ENCODE peak calls at places on chromosome 19, in six cellular contexts. K, X, R, J, Q and W are unnamed samples.

GRCh38 chr19:2578911-2579677 is 103.2 kb downstream of the GADD45B start:
- DNase-seq in Q (no peak), K (peak), R (peak), J (peak), X (peak), W (peak)

GRCh38 chr19:46953955-46954501 is 65.6 kb upstream of the NPAS1 start:
- DNase-seq in Q (no peak), R (no peak), K (no peak), X (no peak), J (no peak), W (no peak)

GRCh38 chr19:40365613-40366401 is 17.3 kb downstream of the PLD3 start:
- DNase-seq in K (peak), X (no peak), J (peak), Q (no peak), R (peak), W (peak)

GRCh38 chr19:38674388-38675133 is 27.1 kb downstream of the ACTN4 start:
- DNase-seq in K (no peak), X (no peak), Q (no peak), J (no peak), R (no peak), W (no peak)

GRCh38 chr19:461664-462551 is 1.1 kb upstream of the SHC2 start:
- DNase-seq in R (no peak), J (peak), X (no peak), K (no peak), Q (peak), W (no peak)

GRCh38 chr19:1308718-1309117 is 23.0 kb downstream of the EFNA2 start:
- DNase-seq in J (no peak), R (no peak), X (no peak), Q (no peak), K (no peak), W (no peak)

GRCh38 chr19:3639479-3639878 is 12.9 kb upstream of the CACTIN start:
- DNase-seq in J (no peak), R (no peak), X (no peak), K (no peak), Q (no peak), W (no peak)

GRCh38 chr19:14472202-14472961 is 2.8 kb downstream of the PTGER1 start:
- DNase-seq in X (no peak), Q (no peak), R (peak), K (peak), J (peak), W (peak)

GRCh38 chr19:17777840-17778620 is 16.9 kb upstream of the B3GNT3 start:
- DNase-seq in Q (no peak), R (peak), K (peak), J (no peak), X (no peak), W (peak)

GRCh38 chr19:41707502-41707812 is 969 bp upstream of the CEACAM5 start:
- DNase-seq in Q (no peak), K (no peak), R (no peak), J (no peak), X (no peak), W (no peak)

GRCh38 chr19:4639531-4640246 is 373 bp downstream of the TNFAIP8L1 start:
- DNase-seq in K (peak), Q (no peak), X (no peak), J (peak), R (peak), W (peak)

GRCh38 chr19:53906211-53907192 is 2.6 kb upstream of the CACNG7 start:
- DNase-seq in J (peak), K (peak), R (peak), X (no peak), Q (no peak), W (peak)

GRCh38 chr19:35438527-35438926 is 9.5 kb upstream of the FFAR2 start:
- DNase-seq in Q (no peak), K (no peak), R (no peak), X (no peak), J (peak), W (no peak)

GRCh38 chr19:11570039-11570462 is 7.4 kb downstream of the ACP5 start:
- DNase-seq in J (no peak), Q (no peak), X (no peak), K (peak), R (no peak), W (no peak)

GRCh38 chr19:3100331-3100730 is 6.2 kb downstream of the GNA11 start:
- DNase-seq in K (no peak), R (no peak), Q (no peak), J (no peak), X (no peak), W (no peak)

GRCh38 chr19:37977992-37978391 is 71.0 kb downstream of the SIPA1L3 start:
- DNase-seq in J (no peak), K (no peak), Q (no peak), R (no peak), X (no peak), W (no peak)

GRCh38 chr19:33219261-33219812 is 6.3 kb downstream of the SLC7A10 start:
- DNase-seq in X (no peak), K (no peak), J (no peak), R (no peak), Q (no peak), W (no peak)

GRCh38 chr19:50720921-50721291 is 1.3 kb upstream of the SHANK1 start:
- DNase-seq in K (no peak), Q (no peak), J (no peak), X (no peak), R (no peak), W (no peak)

GRCh38 chr19:47380559-47380958 is 31.4 kb downstream of the DHX34 start:
- DNase-seq in J (no peak), X (no peak), Q (no peak), K (no peak), R (no peak), W (no peak)

GRCh38 chr19:29945433-29945832 is 3.4 kb downstream of the URI1 start:
- DNase-seq in Q (no peak), R (no peak), K (no peak), X (no peak), J (no peak), W (no peak)

GRCh38 chr19:55902080-55902751 is 29.9 kb downstream of the NLRP13 start:
- DNase-seq in X (no peak), R (no peak), Q (no peak), J (no peak), K (no peak), W (no peak)

GRCh38 chr19:51739466-51740213 is 12.0 kb downstream of the FPR1 start:
- DNase-seq in X (no peak), J (no peak), Q (no peak), R (no peak), K (no peak), W (no peak)

GRCh38 chr19:4868286-4868834 is 893 bp upstream of the PLIN3 start:
- DNase-seq in R (no peak), J (no peak), K (peak), X (no peak), Q (no peak), W (peak)

GRCh38 chr19:16737909-16738308 is 18.3 kb downstream of the NWD1 start:
- DNase-seq in R (no peak), Q (no peak), K (no peak), X (no peak), J (no peak), W (no peak)

GRCh38 chr19:40502647-40503046 is 35.8 kb downstream of the SPTBN4 start:
- DNase-seq in R (no peak), K (peak), J (peak), Q (no peak), X (no peak), W (no peak)

GRCh38 chr19:47539747-47540311 is 25.0 kb upstream of the NAPA start:
- DNase-seq in Q (no peak), J (no peak), X (no peak), R (no peak), K (no peak), W (no peak)

GRCh38 chr19:39351537-39352037 is 9.4 kb downstream of the SAMD4B start:
- DNase-seq in R (no peak), Q (no peak), J (no peak), X (no peak), K (peak), W (no peak)

GRCh38 chr19:6616011-6616410 is 25.1 kb upstream of the CD70 start:
- DNase-seq in R (no peak), J (no peak), K (peak), Q (no peak), X (no peak), W (no peak)

GRCh38 chr19:7917292-7918061 is 2.7 kb upstream of the SNAPC2 start:
- DNase-seq in R (no peak), X (peak), K (peak), J (peak), Q (no peak), W (peak)

GRCh38 chr19:58154287-58154678 is 3.7 kb upstream of the ZNF329 start:
- DNase-seq in Q (no peak), J (peak), X (no peak), K (peak), R (peak), W (no peak)

GRCh38 chr19:29014857-29015436 is 198.0 kb downstream of the UQCRFS1 start:
- DNase-seq in J (no peak), X (no peak), R (no peak), Q (no peak), K (no peak), W (peak)

GRCh38 chr19:46764817-46765291 is 18.6 kb upstream of the STRN4 start:
- DNase-seq in K (no peak), J (peak), X (no peak), R (no peak), Q (no peak), W (no peak)

GRCh38 chr19:51258165-51258564 is 7.3 kb downstream of the SIGLECL1 start:
- DNase-seq in R (no peak), X (no peak), K (no peak), J (no peak), Q (no peak), W (no peak)